ENCODE peak calls at places on chromosomes 3 and 15, in six cellular contexts. R is GM13977; H is CD8-positive, alpha-beta memory T cell; P is NB4; B is GM19239; Y is stimulated activated CD4-positive, alpha-beta T cell treated with anti-CD3 and anti-CD28 coated beads, Interleukin-4, amount 100 ng/mL, for 4 hours. C is an unnamed sample.

GRCh38 chr3:12752111-12752510 is 6.9 kb downstream of the TMEM40 start:
- DNase-seq in B (no peak), P (no peak), H (no peak), Y (no peak), R (no peak), C (no peak)

GRCh38 chr3:140974900-140975299 is 33.3 kb downstream of the SLC25A36 start:
- DNase-seq in R (no peak), Y (no peak), P (no peak), B (no peak), H (no peak), C (no peak)

GRCh38 chr3:76369170-76369569 is 583.8 kb upstream of the ZNF717 start:
- DNase-seq in Y (no peak), P (peak; percentile 9), H (no peak), R (no peak), B (no peak), C (peak; percentile 65)

GRCh38 chr3:52705688-52706686 is at the start of the genes GLT8D1 and SPCS1:
- DNase-seq in P (peak; percentile 91), Y (peak; percentile 81), B (peak; percentile 82), H (peak; percentile 89), R (peak; percentile 92), C (peak; percentile 80)

GRCh38 chr3:165617134-165617533 is 220.1 kb downstream of the BCHE start:
- DNase-seq in P (no peak), R (no peak), B (no peak), H (no peak), Y (no peak), C (no peak)

GRCh38 chr3:29329986-29330514 is 49.2 kb downstream of the RBMS3 start:
- DNase-seq in P (no peak), Y (no peak), R (no peak), B (no peak), H (no peak), C (no peak)

GRCh38 chr15:37133619-37134018 is 33.3 kb upstream of the MEIS2 start:
- DNase-seq in B (no peak), R (no peak), P (peak; percentile 15), H (no peak), Y (no peak), C (no peak)

GRCh38 chr15:85786778-85787114 is 8.0 kb downstream of the KLHL25 start:
- DNase-seq in P (no peak), H (no peak), B (no peak), R (no peak), Y (no peak), C (no peak)

GRCh38 chr15:37921527-37922385 is 12.7 kb upstream of the TMCO5A start:
- DNase-seq in Y (no peak), R (no peak), P (no peak), B (no peak), H (no peak), C (no peak)

GRCh38 chr3:152385761-152386160 is 117.0 kb downstream of the MBNL1 start:
- DNase-seq in P (no peak), H (no peak), Y (no peak), R (no peak), B (no peak), C (no peak)

GRCh38 chr3:80543154-80543553 is 775.4 kb upstream of the ROBO1 start:
- DNase-seq in P (no peak), B (no peak), R (no peak), Y (no peak), H (no peak), C (no peak)

GRCh38 chr3:46112296-46112695 is 85.0 kb upstream of the XCR1 start:
- DNase-seq in B (no peak), P (no peak), H (no peak), Y (no peak), R (no peak), C (peak; percentile 68)

GRCh38 chr3:142226474-142226873 is 1.1 kb upstream of the GK5 start:
- DNase-seq in H (no peak), Y (no peak), P (peak; percentile 16), R (peak; percentile 20), B (no peak), C (no peak)

GRCh38 chr3:188746291-188746783 is 425.4 kb upstream of the TPRG1 start:
- DNase-seq in R (no peak), P (no peak), Y (no peak), H (no peak), B (no peak), C (no peak)

C was measured in MV-4-11.